ENCODE peak calls at places on chromosomes 3 and 15, in five cellular contexts. Q is esophagus muscularis mucosa, I is uterus, S is sigmoid colon, F is testis. K is an unnamed sample.

GRCh38 chr15:31226011-31226410 is 100.6 kb upstream of the KLF13 start:
- DNase-seq in Q (no peak), I (no peak), S (no peak), F (peak; percentile 34), K (no peak)

GRCh38 chr3:38479431-38480092 is 16.6 kb upstream of the EXOG start:
- DNase-seq in Q (peak; percentile 89), I (peak; percentile 65), S (peak; percentile 83), F (peak; percentile 77), K (peak; percentile 83)

GRCh38 chr3:123158330-123158729 is 43.4 kb upstream of the SEC22A start:
- DNase-seq in Q (no peak), I (no peak), S (no peak), F (no peak), K (peak; percentile 40)

GRCh38 chr3:23084367-23084766 is 118.8 kb upstream of the UBE2E2 start:
- DNase-seq in Q (no peak), I (no peak), S (no peak), F (no peak), K (no peak)

GRCh38 chr15:71334434-71334833 is 219.2 kb downstream of the THSD4 start:
- DNase-seq in Q (no peak), I (no peak), S (no peak), F (no peak), K (no peak)

GRCh38 chr3:174547801-174548200 is 311.3 kb upstream of the NAALADL2 start:
- DNase-seq in Q (no peak), I (no peak), S (no peak), F (no peak), K (no peak)

GRCh38 chr3:123459867-123460266 is 11.0 kb upstream of the ADCY5 start:
- DNase-seq in Q (no peak), I (no peak), S (no peak), F (no peak), K (no peak)

GRCh38 chr3:129161860-129162271 is 1.0 kb upstream of the ISY1 start:
- DNase-seq in Q (no peak), I (no peak), S (no peak), F (no peak), K (no peak)

GRCh38 chr15:62942411-62942810 is 100.1 kb upstream of the TPM1 start:
- DNase-seq in Q (no peak), I (no peak), S (no peak), F (no peak), K (no peak)

GRCh38 chr15:62940755-62941361 is 101.7 kb upstream of the TPM1 start:
- DNase-seq in Q (peak; percentile 94), I (peak; percentile 85), S (peak; percentile 92), F (peak; percentile 78), K (no peak)

GRCh38 chr15:62941719-62942118 is 100.8 kb upstream of the TPM1 start:
- DNase-seq in Q (no peak), I (no peak), S (no peak), F (no peak), K (no peak)

GRCh38 chr15:62938825-62939224 is 103.7 kb upstream of the TPM1 start:
- DNase-seq in Q (no peak), I (no peak), S (no peak), F (no peak), K (no peak)

GRCh38 chr15:62940359-62940754 is 102.2 kb upstream of the TPM1 start:
- DNase-seq in Q (no peak), I (peak; percentile 27), S (no peak), F (no peak), K (no peak)
- TF ChIP-seq POLR2A in Q (no peak), I (no peak), S (no peak), F (no peak), K (no peak)

GRCh38 chr3:52056521-52056967 is at the start of gene DUSP7:
- DNase-seq in Q (no peak), I (peak; percentile 52), S (peak; percentile 80), F (peak; percentile 73), K (no peak)

GRCh38 chr3:52056968-52057805 is 816 bp upstream of the DUSP7 start:
- DNase-seq in Q (peak; percentile 100), I (peak; percentile 99), S (peak; percentile 100), F (peak; percentile 100), K (peak; percentile 100)

GRCh38 chr3:52057806-52058099 is 1.4 kb upstream of the DUSP7 start:
- DNase-seq in Q (no peak), I (no peak), S (no peak), F (no peak), K (no peak)

GRCh38 chr3:52054689-52055511 is 1.5 kb downstream of the DUSP7 start:
- DNase-seq in Q (no peak), I (no peak), S (no peak), F (no peak), K (no peak)

DNA sequence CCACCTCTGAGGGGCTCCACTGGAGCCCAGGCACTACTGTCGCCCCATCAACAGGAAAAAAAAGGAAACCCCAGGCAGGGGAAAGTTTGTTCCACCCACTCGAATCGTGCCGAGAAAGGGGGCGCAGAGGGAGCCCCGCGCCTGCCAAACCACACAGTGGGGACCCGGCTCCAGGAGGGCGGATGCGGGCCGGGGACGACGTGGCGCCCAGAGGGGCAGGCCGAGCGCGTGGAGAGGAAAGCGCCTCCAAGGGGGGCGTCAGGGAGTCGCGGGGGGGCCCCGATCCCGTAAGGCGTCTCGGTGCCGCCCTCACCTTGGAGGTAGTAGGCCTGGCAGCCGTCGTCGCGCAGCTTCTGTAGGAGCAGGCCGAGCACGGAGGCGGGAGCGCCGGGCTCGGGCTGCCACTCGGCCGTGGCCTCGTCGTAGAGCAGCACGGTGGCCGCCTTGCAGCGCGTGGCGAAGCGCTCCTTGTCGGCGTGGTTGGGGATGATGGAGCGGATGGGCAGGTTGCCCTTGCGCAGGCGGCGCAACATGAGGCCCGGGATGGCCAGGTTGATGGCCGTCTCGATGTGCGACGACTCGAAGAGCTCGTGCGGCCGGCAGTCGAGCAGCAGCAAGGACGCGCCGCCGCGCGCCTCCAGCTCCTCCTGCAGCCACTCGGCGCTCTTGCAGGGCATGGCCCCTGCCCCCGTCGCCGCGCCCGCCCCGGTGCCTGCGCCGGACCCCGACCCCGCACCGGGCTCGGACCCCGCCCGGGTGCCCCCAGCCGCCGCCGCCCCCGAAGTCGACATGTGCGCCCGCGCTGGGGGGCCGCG is 627 bp downstream of the DUSP7 start:
- DNase-seq in Q (no peak), I (no peak), S (peak; percentile 75), F (no peak), K (no peak)
- TF ChIP-seq POLR2A in Q (no peak), I (no peak), S (no peak), F (no peak), K (no peak)

DNA sequence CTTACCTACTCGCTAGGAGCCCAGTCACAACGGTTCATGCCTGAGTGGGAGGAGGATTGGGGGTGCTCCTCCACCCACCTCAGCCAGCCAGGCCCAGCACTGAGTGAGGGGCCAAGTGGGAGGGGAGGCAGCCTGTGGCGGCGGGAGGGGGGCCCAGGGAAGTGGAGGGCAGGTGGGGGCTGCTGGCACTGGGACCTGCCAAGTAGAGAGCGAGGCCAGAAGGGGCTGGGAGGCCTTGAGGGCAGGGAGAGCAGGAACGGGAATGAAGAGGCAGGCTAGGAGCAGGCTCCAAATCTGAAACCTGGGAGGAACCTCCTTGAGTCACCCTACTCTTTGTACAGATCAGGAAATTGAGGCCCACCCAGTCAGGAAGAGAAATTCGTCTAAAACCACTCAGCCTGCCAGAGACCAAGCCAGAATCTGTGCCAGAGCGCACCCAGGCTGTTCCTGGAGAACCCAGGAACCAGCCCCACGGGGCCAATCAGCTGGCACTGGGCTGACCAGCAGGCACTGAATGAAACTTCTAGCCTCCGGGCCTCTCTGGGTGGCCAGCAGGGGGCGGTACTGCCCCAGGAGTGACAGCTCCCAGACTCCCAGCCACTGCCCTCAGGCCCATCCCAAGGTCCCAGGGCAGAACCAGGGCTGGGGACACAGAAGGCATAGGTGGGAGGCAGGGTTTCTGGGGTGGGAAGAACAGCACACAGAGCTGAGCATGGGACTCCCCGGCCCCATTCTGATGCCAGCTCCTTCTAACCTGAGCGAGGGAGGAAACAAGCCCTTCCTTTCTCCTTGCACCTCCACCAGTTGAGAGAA is 14.8 kb upstream of the CYP11A1 start:
- DNase-seq in Q (no peak), I (peak; percentile 81), S (peak; percentile 86), F (peak; percentile 93), K (no peak)
- TF ChIP-seq POLR2A in Q (no peak), I (no peak), S (no peak), F (no peak), K (no peak)

GRCh38 chr15:64699767-64700388 is 75.5 kb downstream of the RBPMS2 start:
- DNase-seq in Q (no peak), I (peak; percentile 39), S (no peak), F (no peak), K (no peak)
- TF ChIP-seq POLR2A in Q (no peak), I (no peak), S (no peak), F (no peak), K (no peak)

GRCh38 chr3:40398346-40398745 is 11.4 kb downstream of the ENTPD3 start:
- DNase-seq in Q (no peak), I (no peak), S (no peak), F (no peak), K (no peak)
- TF ChIP-seq POLR2A in Q (no peak), I (no peak), S (no peak), F (no peak), K (no peak)

K was measured in vagina.